ENCODE peak calls at places on chromosome 7, in five cellular contexts. One of them, this sample, is unnamed.

GRCh38 chr7:21086688-21087087 is 300.0 kb upstream of the SP8 start:
- DNase-seq in osteoblast: no peak
- DNase-seq in pancreas: no peak
- DNase-seq in PC-3: peak; percentile 93
- DNase-seq in lung: no peak
- DNase-seq in this sample: no peak

GRCh38 chr7:78716876-78717275 is 736.6 kb downstream of the MAGI2 start:
- DNase-seq in osteoblast: no peak
- DNase-seq in pancreas: no peak
- DNase-seq in PC-3: no peak
- DNase-seq in lung: no peak
- DNase-seq in this sample: no peak

GRCh38 chr7:117777335-117778150 is 95.7 kb downstream of the CTTNBP2 start:
- DNase-seq in osteoblast: no peak
- DNase-seq in pancreas: no peak
- DNase-seq in PC-3: peak; percentile 31
- DNase-seq in lung: no peak
- DNase-seq in this sample: no peak

GRCh38 chr7:4079366-4079765 is 602.7 kb upstream of the FOXK1 start:
- DNase-seq in osteoblast: no peak
- DNase-seq in pancreas: no peak
- DNase-seq in PC-3: no peak
- DNase-seq in lung: no peak
- DNase-seq in this sample: no peak

GRCh38 chr7:40418445-40418844 is 283.6 kb downstream of the SUGCT start:
- DNase-seq in osteoblast: no peak
- DNase-seq in pancreas: no peak
- DNase-seq in PC-3: no peak
- DNase-seq in lung: no peak
- DNase-seq in this sample: no peak

GRCh38 chr7:108875139-108875538 is 305.5 kb downstream of the DNAJB9 start:
- DNase-seq in osteoblast: peak; percentile 62
- DNase-seq in pancreas: no peak
- DNase-seq in PC-3: peak; percentile 41
- DNase-seq in lung: no peak
- DNase-seq in this sample: no peak

GRCh38 chr7:55212838-55213237 is 152.3 kb upstream of the LANCL2 start:
- DNase-seq in osteoblast: no peak
- DNase-seq in pancreas: no peak
- DNase-seq in PC-3: no peak
- DNase-seq in lung: no peak
- DNase-seq in this sample: no peak

GRCh38 chr7:76507723-76508406 is 2.5 kb upstream of the UPK3B start:
- DNase-seq in osteoblast: no peak
- DNase-seq in pancreas: no peak
- DNase-seq in PC-3: no peak
- DNase-seq in lung: peak; percentile 42
- DNase-seq in this sample: no peak

GRCh38 chr7:115475774-115476407 is 554.0 kb downstream of the MDFIC start:
- DNase-seq in osteoblast: no peak
- DNase-seq in pancreas: no peak
- DNase-seq in PC-3: peak; percentile 26
- DNase-seq in lung: no peak
- DNase-seq in this sample: no peak

GRCh38 chr7:136133491-136133990 is 156.4 kb upstream of the MTPN start:
- DNase-seq in osteoblast: no peak
- DNase-seq in pancreas: no peak
- DNase-seq in PC-3: no peak
- DNase-seq in lung: no peak
- DNase-seq in this sample: no peak

GRCh38 chr7:44814956-44815355 is 18.5 kb downstream of the PPIA start:
- DNase-seq in osteoblast: no peak
- DNase-seq in pancreas: no peak
- DNase-seq in PC-3: no peak
- DNase-seq in lung: no peak
- DNase-seq in this sample: no peak

GRCh38 chr7:35353481-35353880 is 99.6 kb upstream of the TBX20 start:
- DNase-seq in osteoblast: no peak
- DNase-seq in pancreas: no peak
- DNase-seq in PC-3: no peak
- DNase-seq in lung: no peak
- DNase-seq in this sample: no peak

GRCh38 chr7:83347836-83348482 is 185.3 kb upstream of the PCLO start:
- DNase-seq in osteoblast: no peak
- DNase-seq in pancreas: no peak
- DNase-seq in PC-3: peak; percentile 58
- DNase-seq in lung: no peak
- DNase-seq in this sample: no peak

GRCh38 chr7:57328457-57328856 is 121.5 kb upstream of the ZNF716 start:
- DNase-seq in osteoblast: no peak
- DNase-seq in pancreas: no peak
- DNase-seq in PC-3: no peak
- DNase-seq in lung: no peak
- DNase-seq in this sample: no peak

GRCh38 chr7:47478017-47478344 is 103.9 kb downstream of the TNS3 start:
- DNase-seq in osteoblast: no peak
- DNase-seq in pancreas: no peak
- DNase-seq in PC-3: no peak
- DNase-seq in lung: no peak
- DNase-seq in this sample: no peak

GRCh38 chr7:45140827-45141226 is 16.8 kb upstream of the RAMP3 start:
- DNase-seq in osteoblast: no peak
- DNase-seq in pancreas: no peak
- DNase-seq in PC-3: no peak
- DNase-seq in lung: no peak
- DNase-seq in this sample: no peak

GRCh38 chr7:134527979-134528371 is 608 bp downstream of the AKR1B10 start:
- DNase-seq in osteoblast: peak; percentile 71
- DNase-seq in pancreas: no peak
- DNase-seq in PC-3: peak; percentile 56
- DNase-seq in lung: no peak
- DNase-seq in this sample: no peak

GRCh38 chr7:116804459-116804858 is 57.9 kb upstream of the CAPZA2 start:
- DNase-seq in osteoblast: no peak
- DNase-seq in pancreas: no peak
- DNase-seq in PC-3: no peak
- DNase-seq in lung: no peak
- DNase-seq in this sample: no peak

GRCh38 chr7:152313879-152314604 is 121.8 kb downstream of the KMT2C start:
- DNase-seq in osteoblast: peak; percentile 1
- DNase-seq in pancreas: no peak
- DNase-seq in PC-3: peak; percentile 79
- DNase-seq in lung: peak; percentile 34
- DNase-seq in this sample: no peak

GRCh38 chr7:2939193-2939885 is 95.2 kb upstream of the GNA12 start:
- DNase-seq in osteoblast: peak; percentile 6
- DNase-seq in pancreas: no peak
- DNase-seq in PC-3: peak; percentile 15
- DNase-seq in lung: no peak
- DNase-seq in this sample: no peak

GRCh38 chr7:96508371-96508770 is 186.5 kb upstream of the SLC25A13 start:
- DNase-seq in osteoblast: no peak
- DNase-seq in pancreas: no peak
- DNase-seq in PC-3: peak; percentile 76
- DNase-seq in lung: no peak
- DNase-seq in this sample: no peak

GRCh38 chr7:97506728-97507127 is 225.2 kb upstream of the TAC1 start:
- DNase-seq in osteoblast: no peak
- DNase-seq in pancreas: no peak
- DNase-seq in PC-3: no peak
- DNase-seq in lung: no peak
- DNase-seq in this sample: no peak

DNA sequence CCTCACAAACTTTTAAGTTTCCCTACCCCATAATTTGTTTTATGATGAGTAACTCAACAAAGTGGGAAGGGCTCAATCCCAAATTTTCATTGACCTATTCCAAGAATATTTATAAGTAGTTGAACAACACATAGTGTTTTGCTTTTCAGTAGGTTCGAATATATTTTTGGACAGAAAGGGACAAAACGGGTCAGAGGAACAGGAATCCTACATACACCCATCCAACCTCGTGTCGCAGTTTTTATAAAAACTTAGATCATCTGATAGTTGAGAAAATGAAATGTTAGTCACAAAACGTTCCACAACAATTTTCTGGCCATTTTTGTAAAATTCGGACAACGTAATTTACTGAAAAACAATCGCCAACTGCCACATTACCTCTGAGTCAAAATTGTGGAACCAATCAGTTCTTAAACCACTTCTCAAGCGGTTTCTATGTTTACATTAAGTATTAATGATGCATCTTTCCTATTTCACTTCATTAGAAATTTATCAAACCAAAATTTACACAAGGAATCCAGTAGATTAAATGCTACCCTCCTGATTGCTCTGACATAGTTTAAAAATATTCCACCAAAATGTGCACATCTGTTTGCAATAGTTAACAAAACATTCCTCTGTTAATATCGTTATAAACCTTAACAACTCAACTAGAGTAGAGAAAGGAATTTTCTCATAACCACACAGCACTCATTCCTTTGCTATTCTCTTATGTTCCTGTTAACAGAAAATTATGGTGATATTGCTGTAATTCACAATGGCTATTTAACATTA is 6.3 kb downstream of the WNT16 start:
- DNase-seq in osteoblast: no peak
- DNase-seq in pancreas: no peak
- DNase-seq in PC-3: no peak
- DNase-seq in lung: no peak
- DNase-seq in this sample: no peak
- H3K27me3 ChIP-seq in osteoblast: peaks cover 20% of the 10 kb centered on the region
- H3K27me3 ChIP-seq in pancreas: no peaks in the 10 kb centered on the region
- H3K27me3 ChIP-seq in PC-3: peaks cover 61% of the 10 kb centered on the region
- H3K27me3 ChIP-seq in lung: peaks cover 4% of the 10 kb centered on the region
- H3K27me3 ChIP-seq in this sample: peaks cover 3% of the 10 kb centered on the region

DNA sequence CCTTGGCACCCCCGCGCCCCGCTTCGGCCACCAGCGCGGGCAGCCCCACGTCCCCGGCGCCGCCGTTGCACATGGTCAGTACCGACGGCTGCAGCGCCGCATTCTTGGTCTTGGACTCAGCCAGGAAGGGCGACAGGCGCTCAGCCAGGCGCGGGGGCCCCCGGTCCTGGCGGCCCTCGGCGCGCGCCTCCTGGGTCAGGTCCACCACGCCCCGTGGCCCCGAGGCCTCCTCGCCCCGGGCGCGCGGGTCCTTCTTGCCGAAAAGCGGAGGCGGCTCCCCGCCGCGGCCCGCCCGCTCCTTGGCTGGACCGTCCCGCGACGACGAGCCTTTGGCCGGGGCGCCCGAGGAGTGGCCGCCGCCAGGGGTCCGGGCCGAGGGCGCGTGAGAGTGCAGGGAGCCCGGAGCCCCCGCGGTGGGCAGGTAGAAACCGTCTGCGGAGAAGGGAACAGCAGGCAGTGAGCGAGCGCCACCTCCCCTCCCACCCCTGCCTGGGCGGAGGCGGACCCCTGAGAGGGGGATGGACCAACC is 34.7 kb downstream of the TNRC18 start:
- DNase-seq in osteoblast: peak; percentile 86
- DNase-seq in pancreas: no peak
- DNase-seq in PC-3: no peak
- DNase-seq in lung: no peak
- DNase-seq in this sample: no peak
- H3K36me3 ChIP-seq in osteoblast: peaks cover 66% of the 10 kb centered on the region
- H3K36me3 ChIP-seq in pancreas: peaks cover 60% of the 10 kb centered on the region
- H3K36me3 ChIP-seq in PC-3: peaks cover 4% of the 10 kb centered on the region
- H3K36me3 ChIP-seq in lung: peaks cover 14% of the 10 kb centered on the region
- H3K36me3 ChIP-seq in this sample: peaks cover 32% of the 10 kb centered on the region

GRCh38 chr7:100878013-100878412 is 3.1 kb downstream of the SRRT start:
- DNase-seq in osteoblast: no peak
- DNase-seq in pancreas: no peak
- DNase-seq in PC-3: no peak
- DNase-seq in lung: no peak
- DNase-seq in this sample: no peak

GRCh38 chr7:100875356-100875751 is 451 bp downstream of the SRRT start:
- DNase-seq in osteoblast: peak; percentile 84
- DNase-seq in pancreas: no peak
- DNase-seq in PC-3: peak; percentile 20
- DNase-seq in lung: no peak
- DNase-seq in this sample: no peak

GRCh38 chr7:100874300-100874576 is 665 bp upstream of the SRRT start:
- DNase-seq in osteoblast: no peak
- DNase-seq in pancreas: no peak
- DNase-seq in PC-3: no peak
- DNase-seq in lung: no peak
- DNase-seq in this sample: no peak

GRCh38 chr7:100873599-100874299 is 1.2 kb upstream of the SRRT start:
- DNase-seq in osteoblast: no peak
- DNase-seq in pancreas: no peak
- DNase-seq in PC-3: no peak
- DNase-seq in lung: no peak
- DNase-seq in this sample: no peak

GRCh38 chr7:100874577-100875355 is at the start of gene SRRT:
- DNase-seq in osteoblast: peak; percentile 100
- DNase-seq in pancreas: peak; percentile 98
- DNase-seq in PC-3: peak; percentile 97
- DNase-seq in lung: peak; percentile 99
- DNase-seq in this sample: peak; percentile 97
- TF ChIP-seq CTCF in osteoblast: peak; percentile 12
- TF ChIP-seq CTCF in pancreas: peak; percentile 61
- TF ChIP-seq CTCF in PC-3: no peak
- TF ChIP-seq CTCF in lung: peak; percentile 3
- TF ChIP-seq CTCF in this sample: no peak

GRCh38 chr7:27108390-27109127 is 6.1 kb upstream of the HOXA2 start:
- DNase-seq in osteoblast: peak; percentile 96
- DNase-seq in pancreas: no peak
- DNase-seq in PC-3: peak; percentile 22
- DNase-seq in lung: no peak
- DNase-seq in this sample: no peak

GRCh38 chr7:27110163-27110976 is 7.9 kb upstream of the HOXA2 start:
- DNase-seq in osteoblast: peak; percentile 97
- DNase-seq in pancreas: no peak
- DNase-seq in PC-3: peak; percentile 94
- DNase-seq in lung: no peak
- DNase-seq in this sample: no peak

GRCh38 chr7:27107901-27108381 is 5.5 kb upstream of the HOXA2 start:
- DNase-seq in osteoblast: no peak
- DNase-seq in pancreas: no peak
- DNase-seq in PC-3: no peak
- DNase-seq in lung: no peak
- DNase-seq in this sample: no peak

GRCh38 chr7:27110977-27111752 is 8.7 kb upstream of the HOXA2 start:
- DNase-seq in osteoblast: peak; percentile 97
- DNase-seq in pancreas: no peak
- DNase-seq in PC-3: peak; percentile 85
- DNase-seq in lung: no peak
- DNase-seq in this sample: no peak

DNA sequence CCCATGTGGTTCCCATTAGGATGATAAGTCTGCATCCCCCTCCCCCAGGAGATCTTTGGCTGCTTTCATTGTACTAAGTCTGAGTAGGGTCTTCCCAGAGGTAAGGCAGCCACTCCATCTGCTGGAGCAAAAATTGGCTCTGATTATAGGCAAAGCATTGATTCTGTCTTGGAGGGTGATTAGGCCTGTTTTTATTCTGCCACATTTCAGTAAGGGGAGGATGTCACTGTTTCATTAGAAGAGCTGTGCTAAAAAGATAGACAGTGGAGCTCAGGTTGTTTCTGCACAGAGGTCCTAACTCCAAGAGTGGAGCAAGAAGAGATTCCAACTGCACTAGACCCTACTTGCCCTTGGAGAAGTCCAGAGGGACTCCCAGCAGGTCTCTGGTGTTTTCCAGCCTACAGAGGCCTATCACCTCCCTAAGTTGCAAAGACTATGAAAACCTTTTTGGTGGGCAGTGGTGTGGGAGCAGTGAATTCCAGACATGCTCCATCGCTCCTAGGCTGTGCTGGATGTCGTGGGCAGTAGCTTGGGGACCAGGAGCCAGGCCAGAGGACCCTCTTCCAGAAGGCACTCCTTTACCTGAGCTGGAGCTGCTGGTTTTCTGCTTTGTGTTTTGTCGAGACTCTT is 7.2 kb upstream of the HOXA2 start:
- DNase-seq in osteoblast: peak; percentile 79
- DNase-seq in pancreas: no peak
- DNase-seq in PC-3: no peak
- DNase-seq in lung: no peak
- DNase-seq in this sample: no peak
- H3K27me3 ChIP-seq in osteoblast: no peaks in the 10 kb centered on the region
- H3K27me3 ChIP-seq in pancreas: no peaks in the 10 kb centered on the region
- H3K27me3 ChIP-seq in PC-3: no peaks in the 10 kb centered on the region
- H3K27me3 ChIP-seq in lung: no peaks in the 10 kb centered on the region
- H3K27me3 ChIP-seq in this sample: no peaks in the 10 kb centered on the region

This sample was measured in GM06990.